ENCODE peak calls at places on chromosomes 11 and 22, in four cellular contexts. W, Q, V and X are unnamed samples.

GRCh38 chr22:40273319-40273718 is 73.0 kb upstream of the ADSL start:
- DNase-seq in V (no peak), W (no peak), Q (no peak), X (no peak)

GRCh38 chr11:47616726-47617416 is 22.7 kb upstream of the C1QTNF4 start:
- DNase-seq in W (peak), Q (peak), V (peak), X (peak)

GRCh38 chr11:108967571-108967970 is 302.7 kb downstream of the DDX10 start:
- DNase-seq in W (no peak), V (no peak), Q (no peak), X (peak)

GRCh38 chr11:129440028-129440630 is 64.5 kb downstream of the BARX2 start:
- DNase-seq in W (no peak), Q (peak), V (peak), X (no peak)

GRCh38 chr22:45104313-45104712 is 59.4 kb upstream of the NUP50 start:
- DNase-seq in Q (no peak), V (no peak), W (no peak), X (no peak)

GRCh38 chr11:124108158-124108557 is 7.1 kb upstream of the VWA5A start:
- DNase-seq in W (no peak), V (no peak), Q (peak), X (no peak)

GRCh38 chr11:65500262-65501004 is 1.6 kb downstream of the MALAT1 start:
- DNase-seq in W (peak), V (no peak), Q (peak), X (no peak)

GRCh38 chr11:61828629-61829407 is 718 bp downstream of the FADS2 start:
- DNase-seq in V (peak), W (no peak), Q (peak), X (peak)

GRCh38 chr11:19892387-19892786 is 179.8 kb downstream of the NAV2 start:
- DNase-seq in W (no peak), Q (peak), V (no peak), X (no peak)

GRCh38 chr22:36113121-36113520 is 47.4 kb downstream of the APOL3 start:
- DNase-seq in V (no peak), W (no peak), Q (no peak), X (no peak)

GRCh38 chr22:36930041-36930935 is 16.9 kb downstream of the CSF2RB start:
- DNase-seq in W (no peak), Q (no peak), V (peak), X (no peak)

GRCh38 chr11:29312817-29313216 is 704.0 kb downstream of the KCNA4 start:
- DNase-seq in Q (peak), W (no peak), V (no peak), X (no peak)

GRCh38 chr22:17198188-17199130 is 20.8 kb downstream of the ADA2 start:
- DNase-seq in Q (peak), V (peak), W (no peak), X (no peak)

GRCh38 chr11:2377511-2378443 is 667 bp downstream of the CD81 start:
- DNase-seq in Q (peak), W (peak), V (peak), X (peak)

GRCh38 chr11:34614334-34615113 is 6.4 kb upstream of the EHF start:
- DNase-seq in W (no peak), V (no peak), Q (peak), X (no peak)

GRCh38 chr11:24155792-24156191 is 341.1 kb upstream of the LUZP2 start:
- DNase-seq in V (peak), W (no peak), Q (no peak), X (peak)

GRCh38 chr11:102283088-102283487 is 34.2 kb upstream of the BIRC3 start:
- DNase-seq in W (no peak), V (no peak), Q (no peak), X (no peak)

GRCh38 chr22:28142361-28142801 is 223.3 kb upstream of the PITPNB start:
- DNase-seq in Q (peak), V (peak), W (no peak), X (no peak)

GRCh38 chr22:46681010-46681409 is 57.0 kb downstream of the CERK start:
- DNase-seq in V (no peak), Q (no peak), W (no peak), X (peak)

GRCh38 chr22:29815580-29815979 is 22.5 kb downstream of the ASCC2 start:
- DNase-seq in W (no peak), Q (no peak), V (no peak), X (no peak)

GRCh38 chr11:45917286-45917622 is 423 bp downstream of the PEX16 start:
- DNase-seq in Q (no peak), V (no peak), W (peak), X (no peak)

GRCh38 chr22:46390652-46391301 is 55.3 kb downstream of the TRMU start:
- DNase-seq in W (no peak), V (no peak), Q (peak), X (peak)

GRCh38 chr22:19173047-19174035 is 5.2 kb downstream of the SLC25A1 start:
- DNase-seq in Q (no peak), V (no peak), W (no peak), X (no peak)

GRCh38 chr11:29755474-29755873 is 261.4 kb downstream of the KCNA4 start:
- DNase-seq in Q (no peak), W (no peak), V (no peak), X (no peak)

GRCh38 chr22:44076825-44077224 is 52.7 kb downstream of the PARVB start:
- DNase-seq in W (no peak), Q (no peak), V (no peak), X (no peak)

GRCh38 chr22:41596776-41597634 is 7.4 kb upstream of the PMM1 start:
- DNase-seq in W (peak), V (peak), Q (peak), X (peak)

GRCh38 chr11:65116370-65117205 is 913 bp downstream of the ZNHIT2 start:
- DNase-seq in Q (peak), W (peak), V (no peak), X (no peak)

GRCh38 chr11:63996512-63996911 is 10.3 kb downstream of the OTUB1 start:
- DNase-seq in V (no peak), W (no peak), Q (no peak), X (no peak)